ENCODE peak calls at places on chromosomes 4 and X, in seven cellular contexts. A is NCI-H2029 treated with DMSO at 0.1 percent for 48 hours; I is stimulated activated CD8-positive, alpha-beta memory T cell treated with anti-CD3 and anti-CD28 coated beads, Interleukin-4, amount 100 ng/mL, for 4 hours; E is amygdala; Q is skeletal muscle cell; P is stomach; Z is activated CD4-positive, CD25-positive, alpha-beta regulatory T cell. J is an unnamed sample.

GRCh38 chr4:1187182-1187581 is 14.8 kb upstream of the SPON2 start:
- DNase-seq in P (peak), E (no peak), Q (no peak), I (no peak), A (no peak), Z (no peak), J (no peak)

GRCh38 chrX:24676403-24677024 is 17.2 kb upstream of the POLA1 start:
- DNase-seq in Z (no peak), E (no peak), A (no peak), P (no peak), Q (no peak), I (no peak), J (no peak)

GRCh38 chrX:155247497-155247896 is 16.8 kb downstream of the RAB39B start:
- DNase-seq in Z (no peak), I (no peak), P (no peak), E (no peak), Q (no peak), A (no peak), J (no peak)

GRCh38 chr4:44623687-44624086 is 27.7 kb downstream of the YIPF7 start:
- DNase-seq in I (no peak), Q (no peak), Z (no peak), A (no peak), E (no peak), P (no peak), J (no peak)

GRCh38 chr4:38512840-38513239 is 151.2 kb upstream of the KLF3 start:
- DNase-seq in P (no peak), Z (no peak), Q (no peak), A (no peak), I (no peak), E (no peak), J (no peak)

GRCh38 chrX:129781134-129782014 is 1.6 kb downstream of the SASH3 start:
- DNase-seq in A (no peak), I (peak), Q (no peak), E (no peak), Z (peak), P (peak), J (peak)

GRCh38 chr4:1367936-1368289 is 20.9 kb downstream of the UVSSA start:
- DNase-seq in E (no peak), Z (no peak), I (no peak), P (no peak), Q (no peak), A (no peak), J (no peak)

GRCh38 chrX:1323315-1323714 is 13.3 kb upstream of the IL3RA start:
- DNase-seq in I (no peak), P (peak), Z (no peak), E (no peak), A (no peak), Q (no peak), J (no peak)

GRCh38 chrX:69504626-69505612 is 793 bp downstream of the NALF2 start:
- DNase-seq in I (no peak), A (no peak), E (no peak), Q (no peak), Z (no peak), P (no peak), J (no peak)

GRCh38 chr4:182827981-182828677 is 89.1 kb downstream of the DCTD start:
- DNase-seq in E (no peak), Z (no peak), A (peak), Q (no peak), I (no peak), P (no peak), J (no peak)

GRCh38 chr4:182015893-182016292 is 227.3 kb upstream of the TENM3 start:
- DNase-seq in I (no peak), E (no peak), A (no peak), P (no peak), Q (peak), Z (no peak), J (no peak)

GRCh38 chr4:114807759-114808404 is 209.3 kb downstream of the UGT8 start:
- DNase-seq in I (no peak), P (peak), A (no peak), Z (no peak), E (peak), Q (no peak), J (peak)

GRCh38 chr4:110216079-110216478 is 17.7 kb upstream of the ELOVL6 start:
- DNase-seq in I (no peak), A (no peak), Z (no peak), P (no peak), E (no peak), Q (no peak), J (no peak)

GRCh38 chr4:98434816-98435215 is 173.6 kb downstream of the RAP1GDS1 start:
- DNase-seq in A (no peak), Q (no peak), E (no peak), Z (no peak), I (no peak), P (no peak), J (no peak)

GRCh38 chr4:36712013-36712412 is 430.6 kb downstream of the DTHD1 start:
- DNase-seq in E (no peak), A (no peak), P (no peak), Z (no peak), I (no peak), Q (peak), J (no peak)

GRCh38 chrX:55253528-55253927 is 11.2 kb downstream of the PAGE3 start:
- DNase-seq in I (no peak), P (no peak), Z (no peak), Q (no peak), A (no peak), E (no peak), J (no peak)

GRCh38 chr4:62544428-62544827 is 1344.3 kb downstream of the ADGRL3 start:
- DNase-seq in Q (no peak), E (no peak), Z (no peak), I (no peak), A (no peak), P (no peak), J (no peak)

GRCh38 chr4:101104264-101105052 is 242.9 kb downstream of the PPP3CA start:
- DNase-seq in P (no peak), Q (no peak), Z (no peak), I (no peak), E (no peak), A (no peak), J (no peak)

GRCh38 chr4:137360701-137361213 is 171.5 kb downstream of the PCDH18 start:
- DNase-seq in Z (no peak), Q (no peak), E (no peak), I (no peak), A (no peak), P (no peak), J (no peak)

GRCh38 chr4:78622253-78622979 is 70.8 kb downstream of the ANXA3 start:
- DNase-seq in E (no peak), I (no peak), Q (no peak), P (no peak), A (no peak), Z (no peak), J (no peak)

GRCh38 chrX:151516538-151517187 is 46.8 kb upstream of the PASD1 start:
- DNase-seq in P (no peak), A (no peak), Z (no peak), Q (no peak), E (no peak), I (no peak), J (no peak)

GRCh38 chr4:183718876-183719275 is 59.8 kb downstream of the TRAPPC11 start:
- DNase-seq in Z (no peak), Q (no peak), P (no peak), A (no peak), E (no peak), I (no peak), J (no peak)

GRCh38 chr4:56360071-56360470 is 27.2 kb downstream of the AASDH start:
- DNase-seq in I (no peak), E (no peak), Z (no peak), A (no peak), Q (peak), P (no peak), J (no peak)

GRCh38 chrX:138939038-138939437 is 227.5 kb upstream of the FGF13 start:
- DNase-seq in P (no peak), Q (no peak), E (no peak), A (no peak), Z (no peak), I (no peak), J (no peak)

GRCh38 chr4:63459329-63459728 is 949.9 kb downstream of the TECRL start:
- DNase-seq in E (no peak), A (no peak), Q (no peak), Z (no peak), I (no peak), P (no peak), J (no peak)

GRCh38 chr4:15945516-15945915 is 7.0 kb upstream of the FGFBP1 start:
- DNase-seq in Q (no peak), E (no peak), Z (no peak), A (no peak), I (no peak), P (no peak), J (no peak)

GRCh38 chr4:38728651-38729141 is 54.1 kb downstream of the TLR10 start:
- DNase-seq in Q (no peak), Z (no peak), P (peak), I (no peak), A (peak), E (no peak), J (no peak)

GRCh38 chrX:107700317-107700774 is 72.0 kb downstream of the PRPS1 start:
- DNase-seq in E (peak), Z (no peak), P (no peak), A (no peak), I (no peak), Q (peak), J (no peak)

GRCh38 chr4:74873545-74874295 is 59.2 kb upstream of the PARM1 start:
- DNase-seq in Z (no peak), I (no peak), E (no peak), A (no peak), P (peak), Q (no peak), J (no peak)

GRCh38 chrX:20252392-20253231 is 14.1 kb downstream of the RPS6KA3 start:
- DNase-seq in P (peak), I (peak), A (no peak), E (no peak), Q (no peak), Z (peak), J (peak)

GRCh38 chrX:68432648-68433047 is 647 bp downstream of the OPHN1 start:
- DNase-seq in Q (no peak), I (no peak), E (no peak), A (no peak), Z (no peak), P (no peak), J (no peak)

GRCh38 chrX:38646129-38646528 is 84.8 kb downstream of the TSPAN7 start:
- DNase-seq in Q (no peak), E (no peak), P (no peak), Z (no peak), I (no peak), A (no peak), J (no peak)

J was measured in memory B cell.